ENCODE peak calls at places on chromosomes 7 and 10, in five cellular contexts. W, H, I, Z and Q are unnamed samples.

GRCh38 chr10:123153486-123154091 is 613 bp upstream of the BUB3 start:
- DNase-seq in H (no peak), Z (no peak), W (no peak), I (no peak), Q (no peak)

GRCh38 chr7:47757946-47758371 is 176.0 kb upstream of the TNS3 start:
- DNase-seq in Z (no peak), I (peak; percentile 53), W (peak; percentile 79), H (no peak), Q (no peak)

GRCh38 chr7:127598318-127598717 is 4.8 kb downstream of the FSCN3 start:
- DNase-seq in H (no peak), Z (no peak), W (peak; percentile 15), I (no peak), Q (no peak)

GRCh38 chr7:153472516-153472915 is 579.7 kb upstream of the DPP6 start:
- DNase-seq in Z (no peak), H (no peak), W (no peak), I (no peak), Q (no peak)

GRCh38 chr7:151086802-151087246 is 549 bp downstream of the AGAP3 start:
- DNase-seq in I (no peak), W (peak; percentile 46), H (peak; percentile 45), Z (no peak), Q (peak; percentile 37)

GRCh38 chr7:20484366-20484765 is 131.1 kb upstream of the ABCB5 start:
- DNase-seq in H (no peak), W (no peak), Z (no peak), I (no peak), Q (no peak)

GRCh38 chr7:5479133-5479745 is 55.6 kb upstream of the TNRC18 start:
- DNase-seq in I (no peak), Z (no peak), W (no peak), H (no peak), Q (no peak)

GRCh38 chr7:91759205-91759863 is 121.2 kb downstream of the MTERF1 start:
- DNase-seq in H (peak; percentile 2), I (peak; percentile 49), W (peak; percentile 56), Z (no peak), Q (no peak)

GRCh38 chr7:71235263-71235662 is 103.3 kb downstream of the GALNT17 start:
- DNase-seq in Z (no peak), H (no peak), W (no peak), I (no peak), Q (no peak)

GRCh38 chr10:123009105-123009805 is 449 bp downstream of the ACADSB start:
- DNase-seq in Z (no peak), H (peak; percentile 8), W (peak; percentile 18), I (no peak), Q (peak; percentile 14)

GRCh38 chr10:31186225-31187010 is 132.6 kb upstream of the ZEB1 start:
- DNase-seq in I (no peak), W (peak; percentile 26), Z (no peak), H (no peak), Q (no peak)

GRCh38 chr10:28842321-28842720 is 165.0 kb downstream of the BAMBI start:
- DNase-seq in H (no peak), I (peak; percentile 70), W (peak; percentile 89), Z (no peak), Q (no peak)

GRCh38 chr7:128443817-128444216 is 11.9 kb upstream of the HILPDA start:
- DNase-seq in I (no peak), H (no peak), Z (no peak), W (no peak), Q (no peak)

GRCh38 chr10:102644646-102645387 is 538 bp downstream of the TRIM8 start:
- DNase-seq in I (peak; percentile 67), H (peak; percentile 91), Z (peak; percentile 41), W (peak; percentile 81), Q (peak; percentile 82)

GRCh38 chr10:91901784-91902677 is 7.3 kb downstream of the FGFBP3 start:
- DNase-seq in Z (peak; percentile 35), W (peak; percentile 93), I (peak; percentile 92), H (no peak), Q (peak; percentile 30)

GRCh38 chr7:15801041-15801440 is 114.6 kb upstream of the MEOX2 start:
- DNase-seq in H (no peak), W (peak; percentile 38), Z (no peak), I (no peak), Q (no peak)

GRCh38 chr7:150732786-150733733 is 4.2 kb upstream of the GIMAP5 start:
- DNase-seq in W (no peak), Z (no peak), H (no peak), I (no peak), Q (peak; percentile 32)

GRCh38 chr10:78963074-78964034 is 105.4 kb upstream of the ZMIZ1 start:
- DNase-seq in Z (no peak), H (no peak), I (no peak), W (no peak), Q (no peak)

GRCh38 chr7:131600578-131600977 is 44.1 kb upstream of the PODXL start:
- DNase-seq in H (no peak), Z (no peak), W (peak; percentile 60), I (no peak), Q (no peak)

GRCh38 chr10:113006656-113007342 is 56.8 kb downstream of the TCF7L2 start:
- DNase-seq in Z (no peak), W (no peak), H (no peak), I (no peak), Q (peak; percentile 1)

GRCh38 chr10:92834331-92834730 is 14.0 kb upstream of the EXOC6 start:
- DNase-seq in W (no peak), Z (no peak), I (no peak), H (no peak), Q (no peak)

GRCh38 chr10:24793648-24794379 is 70.1 kb upstream of the ARHGAP21 start:
- DNase-seq in Z (no peak), H (no peak), W (no peak), I (peak; percentile 4), Q (no peak)

GRCh38 chr10:103850572-103850895 is 4.8 kb downstream of the SH3PXD2A start:
- DNase-seq in Z (no peak), I (no peak), W (no peak), H (no peak), Q (no peak)

GRCh38 chr7:39651262-39651661 is 27.9 kb downstream of the RALA start:
- DNase-seq in Z (no peak), H (no peak), W (peak; percentile 62), I (no peak), Q (no peak)

GRCh38 chr10:21257919-21258318 is 267.6 kb downstream of the SKIDA1 start:
- DNase-seq in Z (no peak), I (no peak), W (peak; percentile 30), H (no peak), Q (no peak)

GRCh38 chr10:76050291-76050625 is 618.8 kb downstream of the LRMDA start:
- DNase-seq in H (no peak), Z (no peak), W (no peak), I (no peak), Q (no peak)

GRCh38 chr7:50851891-50852290 is 69.2 kb upstream of the GRB10 start:
- DNase-seq in Z (no peak), I (no peak), H (no peak), W (no peak), Q (no peak)

GRCh38 chr10:30750971-30751677 is 121.6 kb upstream of the LYZL2 start:
- DNase-seq in I (no peak), W (no peak), Z (peak; percentile 81), H (peak; percentile 81), Q (no peak)

GRCh38 chr7:47496064-47496665 is 85.7 kb downstream of the TNS3 start:
- DNase-seq in I (no peak), Z (peak; percentile 26), W (no peak), H (no peak), Q (no peak)

GRCh38 chr7:156179872-156180390 is 367.7 kb upstream of the SHH start:
- DNase-seq in Z (no peak), H (no peak), W (no peak), I (no peak), Q (no peak)

GRCh38 chr7:24715661-24716479 is 41.4 kb downstream of the GSDME start:
- DNase-seq in W (peak; percentile 20), Z (peak; percentile 4), H (peak; percentile 88), I (peak; percentile 55), Q (no peak)